ENCODE peak calls at places on chromosomes 1 and 21, in nine cellular contexts. L is iPS-NIHi11; E is AG09319; W is colonic mucosa; O is stimulated activated naive CD4-positive, alpha-beta T cell; S is activated CD4-positive, alpha-beta T cell treated with anti-CD3 and anti-CD28 coated beads for 36 hours; M is EH; D is ACHN; Z is fibroblast of lung. H is an unnamed sample.

GRCh38 chr1:202944438-202944921 is 13.6 kb downstream of the ADIPOR1 start:
- DNase-seq in L (no peak), E (no peak), W (no peak), O (no peak), S (no peak), M (no peak), D (no peak), Z (no peak), H (no peak)

GRCh38 chr1:59500970-59501742 is 204.3 kb downstream of the FGGY start:
- DNase-seq in L (no peak), E (no peak), W (no peak), O (no peak), S (no peak), M (no peak), D (no peak), Z (no peak), H (no peak)

GRCh38 chr1:228275435-228276342 is 67.8 kb downstream of the OBSCN start:
- DNase-seq in L (peak), E (peak), W (peak), O (peak), S (peak), M (peak), D (peak), Z (peak), H (peak)

GRCh38 chr1:159079518-159079917 is 3.0 kb upstream of the AIM2 start:
- DNase-seq in L (no peak), E (no peak), W (no peak), O (no peak), S (no peak), M (no peak), D (no peak), Z (no peak), H (no peak)

GRCh38 chr1:16226495-16227179 is 10.3 kb downstream of the CPLANE2 start:
- DNase-seq in L (peak), E (no peak), W (peak), O (no peak), S (no peak), M (no peak), D (no peak), Z (no peak), H (no peak)

GRCh38 chr21:36183144-36183795 is 26.6 kb downstream of the DOP1B start:
- DNase-seq in L (no peak), E (no peak), W (no peak), O (no peak), S (no peak), M (peak), D (no peak), Z (no peak), H (peak)

GRCh38 chr1:215807926-215808325 is 240.8 kb downstream of the KCTD3 start:
- DNase-seq in L (no peak), E (no peak), W (no peak), O (no peak), S (no peak), M (peak), D (no peak), Z (no peak), H (peak)

GRCh38 chr1:159944623-159945455 is 574 bp downstream of the IGSF9 start:
- DNase-seq in L (peak), E (no peak), W (no peak), O (no peak), S (no peak), M (no peak), D (no peak), Z (no peak), H (no peak)

GRCh38 chr1:182149411-182149965 is 88.0 kb upstream of the ZNF648 start:
- DNase-seq in L (no peak), E (peak), W (no peak), O (no peak), S (peak), M (peak), D (no peak), Z (peak), H (peak)

GRCh38 chr1:208449951-208450350 is 205.8 kb upstream of the PLXNA2 start:
- DNase-seq in L (no peak), E (no peak), W (no peak), O (no peak), S (no peak), M (no peak), D (no peak), Z (no peak), H (no peak)

GRCh38 chr1:35885961-35886558 is 3.1 kb downstream of the AGO1 start:
- DNase-seq in L (peak), E (no peak), W (no peak), O (no peak), S (no peak), M (no peak), D (no peak), Z (no peak), H (peak)

GRCh38 chr21:45580576-45581321 is 38.5 kb upstream of the SLC19A1 start:
- DNase-seq in L (no peak), E (no peak), W (peak), O (no peak), S (no peak), M (no peak), D (no peak), Z (no peak), H (no peak)

GRCh38 chr21:42193131-42193671 is 25.7 kb upstream of the ABCG1 start:
- DNase-seq in L (no peak), E (no peak), W (peak), O (peak), S (peak), M (no peak), D (no peak), Z (no peak), H (no peak)

GRCh38 chr1:182974792-182975191 is 21.8 kb upstream of the SHCBP1L start:
- DNase-seq in L (peak), E (no peak), W (no peak), O (no peak), S (no peak), M (peak), D (no peak), Z (no peak), H (peak)

GRCh38 chr21:33478858-33479678 is 706 bp downstream of the TMEM50B start:
- DNase-seq in L (peak), E (no peak), W (peak), O (peak), S (peak), M (peak), D (peak), Z (peak), H (peak)

GRCh38 chr1:59173721-59174120 is 123.2 kb upstream of the FGGY start:
- DNase-seq in L (no peak), E (no peak), W (no peak), O (no peak), S (no peak), M (peak), D (no peak), Z (peak), H (peak)

H was measured in adipocyte.